ENCODE peak calls at places on chromosomes 3 and 15, in four cellular contexts. T, K, B and Y are unnamed samples. For H3K9me3 and H3K36me3, the result is how much of the 10 kb centered on the place peaks cover.

GRCh38 chr3:53749428-53749827 is 96.8 kb downstream of the CHDH start:
- DNase-seq in T (no peak), K (no peak), B (no peak), Y (no peak)

GRCh38 chr3:85432081-85432480 is 473.3 kb downstream of the CADM2 start:
- DNase-seq in T (no peak), K (no peak), B (no peak), Y (no peak)

GRCh38 chr3:70333080-70333479 is 20.6 kb upstream of the MDFIC2 start:
- DNase-seq in T (no peak), K (no peak), B (no peak), Y (no peak)

GRCh38 chr15:93968773-93969172 is 262.6 kb upstream of the MCTP2 start:
- DNase-seq in T (no peak), K (no peak), B (no peak), Y (no peak)

GRCh38 chr3:158768881-158769518 is 32.9 kb upstream of the MFSD1 start:
- DNase-seq in T (peak), K (no peak), B (peak), Y (no peak)

GRCh38 chr3:122795674-122795969 is 753 bp downstream of the SLC49A4 start:
- DNase-seq in T (peak), K (no peak), B (no peak), Y (no peak)

GRCh38 chr3:13750215-13750614 is 129.7 kb downstream of the WNT7A start:
- DNase-seq in T (no peak), K (no peak), B (no peak), Y (no peak)

GRCh38 chr3:125624341-125624740 is 29.0 kb upstream of the OSBPL11 start:
- DNase-seq in T (peak), K (no peak), B (peak), Y (no peak)

GRCh38 chr15:76309561-76310330 is 1.5 kb downstream of the ETFA start:
- DNase-seq in T (no peak), K (no peak), B (peak), Y (no peak)

GRCh38 chr15:74130089-74130848 is at the start of gene ISLR2:
- DNase-seq in T (no peak), K (no peak), B (peak), Y (no peak)

GRCh38 chr15:41917767-41918430 is 24.0 kb upstream of the SPTBN5 start:
- DNase-seq in T (peak), K (no peak), B (peak), Y (no peak)

GRCh38 chr15:68713874-68714273 is 106.8 kb downstream of the ANP32A start:
- DNase-seq in T (no peak), K (no peak), B (no peak), Y (no peak)

GRCh38 chr15:39074341-39074740 is 506.5 kb upstream of the THBS1 start:
- DNase-seq in T (peak), K (no peak), B (peak), Y (no peak)

GRCh38 chr15:63291507-63291906 is 14.1 kb downstream of the APH1B start:
- DNase-seq in T (peak), K (no peak), B (peak), Y (no peak)

GRCh38 chr3:138375446-138375845 is 27.1 kb downstream of the MRAS start:
- DNase-seq in T (no peak), K (no peak), B (no peak), Y (no peak)

GRCh38 chr3:59267021-59267420 is 217.2 kb upstream of the CFAP20DC start:
- DNase-seq in T (no peak), K (no peak), B (peak), Y (no peak)

GRCh38 chr3:30689202-30689641 is 82.8 kb downstream of the TGFBR2 start:
- DNase-seq in T (peak), K (no peak), B (peak), Y (no peak)

GRCh38 chr3:10142707-10143560 is 1.4 kb downstream of the VHL start:
- DNase-seq in T (no peak), K (no peak), B (no peak), Y (peak)

DNA sequence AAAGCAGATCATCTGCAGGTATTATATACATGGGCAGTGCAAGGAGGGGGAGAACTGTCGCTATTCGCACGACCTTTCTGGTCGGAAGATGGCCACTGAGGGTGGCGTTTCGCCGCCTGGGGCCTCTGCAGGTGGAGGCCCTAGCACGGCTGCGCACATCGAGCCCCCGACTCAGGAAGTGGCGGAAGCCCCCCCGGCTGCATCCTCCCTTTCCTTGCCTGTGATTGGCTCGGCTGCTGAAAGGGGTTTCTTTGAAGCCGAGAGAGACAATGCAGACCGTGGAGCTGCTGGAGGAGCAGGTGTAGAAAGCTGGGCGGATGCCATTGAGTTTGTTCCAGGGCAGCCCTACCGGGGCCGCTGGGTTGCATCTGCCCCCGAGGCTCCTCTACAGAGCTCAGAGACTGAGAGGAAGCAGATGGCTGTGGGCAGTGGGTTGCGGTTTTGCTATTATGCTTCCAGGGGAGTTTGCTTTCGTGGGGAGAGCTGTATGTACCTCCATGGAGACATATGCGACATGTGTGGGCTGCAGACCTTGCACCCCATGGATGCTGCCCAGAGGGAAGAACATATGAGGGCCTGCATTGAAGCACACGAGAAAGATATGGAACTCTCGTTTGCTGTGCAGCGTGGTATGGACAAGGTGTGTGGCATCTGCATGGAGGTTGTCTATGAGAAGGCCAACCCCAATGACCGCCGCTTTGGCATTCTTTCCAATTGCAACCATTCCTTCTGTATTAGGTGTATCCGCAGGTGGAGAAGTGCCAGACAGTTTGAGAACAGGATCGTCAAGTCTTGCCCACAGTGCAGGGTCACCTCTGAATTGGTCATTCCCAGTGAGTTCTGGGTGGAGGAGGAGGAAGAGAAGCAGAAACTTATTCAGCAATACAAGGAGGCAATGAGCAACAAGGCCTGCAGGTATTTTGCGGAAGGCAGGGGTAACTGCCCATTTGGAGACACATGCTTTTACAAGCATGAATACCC is 886 bp downstream of the MKRN3 start:
- DNase-seq in T (no peak), K (no peak), B (peak), Y (no peak)
- H3K9me3 ChIP-seq in T (under half), K (under half), B (under half), Y (under half)

GRCh38 chr3:194224937-194225422 is 89.0 kb downstream of the HES1 start:
- DNase-seq in T (no peak), K (no peak), B (no peak), Y (no peak)
- H3K4me3 ChIP-seq in T (no peak), K (no peak), B (no peak), Y (no peak)

DNA sequence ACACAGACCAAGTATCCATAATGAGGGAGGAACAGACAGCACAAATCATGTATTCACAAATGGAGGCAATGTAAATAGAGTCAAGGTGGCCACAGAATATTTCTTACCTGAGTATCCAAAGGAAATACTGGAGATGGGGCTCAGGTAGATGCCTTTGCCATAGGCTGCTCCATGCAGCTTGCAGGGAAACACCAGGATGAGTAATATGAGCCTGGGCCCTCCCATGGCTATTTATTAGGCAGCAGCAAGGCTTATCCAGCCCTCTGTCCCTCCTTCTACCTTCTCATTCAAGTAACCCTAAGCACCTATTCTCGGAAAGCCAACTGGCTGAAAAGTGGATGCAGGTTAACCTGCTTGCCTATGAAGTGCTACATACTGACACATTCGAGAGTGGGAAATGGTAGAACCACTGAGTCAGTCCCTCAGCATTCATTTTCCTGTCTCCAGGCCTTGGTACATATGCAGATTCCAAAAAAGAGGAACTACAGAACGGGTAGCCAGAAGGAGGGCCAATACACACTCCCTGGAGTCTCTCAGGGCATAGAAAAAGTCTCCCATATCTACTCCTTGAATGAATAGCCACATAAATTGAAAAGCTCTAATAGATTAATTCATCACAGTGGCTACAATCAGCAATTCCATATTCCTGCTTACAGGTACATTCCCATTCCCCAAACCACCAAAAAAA is 18.3 kb upstream of the PKM start:
- DNase-seq in T (no peak), K (no peak), B (no peak), Y (no peak)
- H3K36me3 ChIP-seq in T (under half), K (half or more), B (under half), Y (half or more)

GRCh38 chr15:43095708-43096347 is 10.0 kb downstream of the UBR1 start:
- DNase-seq in T (peak), K (no peak), B (peak), Y (no peak)
- H3K9me3 ChIP-seq in T (under half), K (under half), B (under half), Y (under half)

GRCh38 chr3:51392301-51393095 is 1.4 kb downstream of the RBM15B start:
- DNase-seq in T (no peak), K (no peak), B (no peak), Y (no peak)
- H3K4me3 ChIP-seq in T (peak), K (peak), B (peak), Y (no peak)

GRCh38 chr3:40878464-40878905 is 320.8 kb upstream of the CTNNB1 start:
- DNase-seq in T (no peak), K (no peak), B (no peak), Y (no peak)

GRCh38 chr3:40877651-40878463 is 321.4 kb upstream of the CTNNB1 start:
- DNase-seq in T (no peak), K (peak), B (peak), Y (no peak)

GRCh38 chr3:40876019-40876418 is 323.3 kb upstream of the CTNNB1 start:
- DNase-seq in T (no peak), K (no peak), B (no peak), Y (no peak)

GRCh38 chr3:40875581-40875980 is 323.7 kb upstream of the CTNNB1 start:
- DNase-seq in T (no peak), K (no peak), B (no peak), Y (no peak)

DNA sequence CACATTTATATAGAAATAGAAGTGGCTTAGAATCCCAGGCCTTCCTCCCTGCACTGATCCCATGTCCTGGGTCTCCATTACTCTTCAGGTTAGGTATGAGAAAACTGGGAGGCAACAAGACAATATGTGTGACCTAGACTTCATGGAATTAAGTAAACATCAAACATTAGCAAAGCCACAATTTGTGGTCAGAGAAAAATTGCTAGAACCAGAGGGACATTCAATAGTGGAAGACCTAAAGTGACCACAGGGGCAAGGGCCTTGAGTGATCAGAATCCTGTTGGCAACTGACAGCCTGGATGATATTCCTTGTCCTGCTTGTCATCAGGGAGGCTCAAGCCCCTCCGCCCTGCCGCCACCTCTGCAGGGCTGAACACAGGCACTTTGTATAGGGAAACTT is 322.8 kb upstream of the CTNNB1 start:
- DNase-seq in T (no peak), K (no peak), B (peak), Y (no peak)
- H3K36me3 ChIP-seq in T (under half), K (under half), B (under half), Y (under half)

GRCh38 chr15:47484997-47485396 is 232.3 kb upstream of the SEMA6D start:
- DNase-seq in T (peak), K (no peak), B (no peak), Y (no peak)
- H3K9me3 ChIP-seq in T (under half), K (under half), B (under half), Y (under half)

DNA sequence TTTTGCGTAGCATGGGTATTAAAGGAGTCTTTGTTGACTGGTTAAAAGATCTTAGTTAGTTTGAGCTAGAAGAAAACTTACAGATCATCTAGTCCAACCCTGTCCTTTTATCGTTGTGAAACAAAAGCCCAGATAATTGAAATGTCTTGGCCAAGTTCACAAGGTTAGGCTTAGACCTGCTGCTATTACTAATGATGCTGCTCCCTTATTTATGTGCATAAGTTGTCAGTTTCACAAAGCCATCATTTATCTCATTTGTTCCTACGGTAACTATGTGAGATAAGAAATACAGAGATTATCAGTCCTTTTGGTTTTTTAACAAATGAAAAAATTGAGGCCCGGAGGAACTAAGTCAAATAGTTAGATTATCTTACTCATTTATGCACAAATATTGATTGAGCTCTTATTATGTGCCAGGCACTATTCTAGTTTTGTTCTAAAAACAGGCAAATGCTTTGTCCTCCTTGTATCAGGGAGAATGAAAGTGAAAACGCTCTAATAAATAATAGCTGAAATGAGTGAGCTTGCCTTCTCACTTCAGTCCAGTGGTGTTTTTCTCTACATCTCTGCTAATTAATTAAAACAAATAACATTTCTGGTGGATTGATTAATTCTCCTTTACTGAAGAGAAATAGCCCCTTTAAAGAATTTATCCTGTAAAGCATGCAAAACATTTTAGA is 49.1 kb upstream of the TPRG1 start:
- DNase-seq in T (no peak), K (no peak), B (no peak), Y (no peak)
- H3K4me3 ChIP-seq in T (no peak), K (no peak), B (no peak), Y (no peak)